ENCODE peak calls at places on chromosomes 3 and 15, in six cellular contexts. One of them, this sample, is unnamed.

GRCh38 chr15:101808201-101808600 is 3.8 kb upstream of the OR4F15 start:
- DNase-seq in GM12865: no peak
- DNase-seq in lower leg skin: no peak
- DNase-seq in brain microvascular endothelial cell: no peak
- DNase-seq in spleen: no peak
- DNase-seq in fibroblast of mammary gland: peak; percentile 65
- DNase-seq in this sample: peak; percentile 32

GRCh38 chr3:116517308-116517707 is 72.0 kb upstream of the LSAMP start:
- DNase-seq in GM12865: peak; percentile 2
- DNase-seq in lower leg skin: no peak
- DNase-seq in brain microvascular endothelial cell: peak; percentile 0
- DNase-seq in spleen: no peak
- DNase-seq in fibroblast of mammary gland: peak; percentile 11
- DNase-seq in this sample: no peak

GRCh38 chr3:125585595-125586223 is 9.6 kb downstream of the OSBPL11 start:
- DNase-seq in GM12865: peak; percentile 62
- DNase-seq in lower leg skin: no peak
- DNase-seq in brain microvascular endothelial cell: peak; percentile 61
- DNase-seq in spleen: no peak
- DNase-seq in fibroblast of mammary gland: peak; percentile 80
- DNase-seq in this sample: peak; percentile 25

GRCh38 chr15:20351448-20351961 is 190.1 kb downstream of the GOLGA6L6 start:
- DNase-seq in GM12865: no peak
- DNase-seq in lower leg skin: peak; percentile 88
- DNase-seq in brain microvascular endothelial cell: no peak
- DNase-seq in spleen: peak; percentile 84
- DNase-seq in fibroblast of mammary gland: no peak
- DNase-seq in this sample: no peak

GRCh38 chr15:90221251-90221900 is 12.4 kb downstream of the CIB1 start:
- DNase-seq in GM12865: peak; percentile 71
- DNase-seq in lower leg skin: peak; percentile 91
- DNase-seq in brain microvascular endothelial cell: peak; percentile 71
- DNase-seq in spleen: no peak
- DNase-seq in fibroblast of mammary gland: peak; percentile 92
- DNase-seq in this sample: peak; percentile 57

GRCh38 chr3:130473416-130473815 is 43.6 kb upstream of the COL6A6 start:
- DNase-seq in GM12865: no peak
- DNase-seq in lower leg skin: no peak
- DNase-seq in brain microvascular endothelial cell: no peak
- DNase-seq in spleen: no peak
- DNase-seq in fibroblast of mammary gland: no peak
- DNase-seq in this sample: no peak

GRCh38 chr3:46129588-46130272 is 78.4 kb downstream of the CCR1 start:
- DNase-seq in GM12865: no peak
- DNase-seq in lower leg skin: no peak
- DNase-seq in brain microvascular endothelial cell: no peak
- DNase-seq in spleen: no peak
- DNase-seq in fibroblast of mammary gland: no peak
- DNase-seq in this sample: no peak

GRCh38 chr3:16480861-16481569 is 32.5 kb downstream of the RFTN1 start:
- DNase-seq in GM12865: peak; percentile 47
- DNase-seq in lower leg skin: no peak
- DNase-seq in brain microvascular endothelial cell: peak; percentile 63
- DNase-seq in spleen: no peak
- DNase-seq in fibroblast of mammary gland: peak; percentile 33
- DNase-seq in this sample: no peak

GRCh38 chr3:49902511-49903345 is 945 bp downstream of the MST1R start:
- DNase-seq in GM12865: no peak
- DNase-seq in lower leg skin: no peak
- DNase-seq in brain microvascular endothelial cell: no peak
- DNase-seq in spleen: no peak
- DNase-seq in fibroblast of mammary gland: no peak
- DNase-seq in this sample: no peak

GRCh38 chr3:141530133-141530768 is 43.4 kb downstream of the RASA2 start:
- DNase-seq in GM12865: no peak
- DNase-seq in lower leg skin: no peak
- DNase-seq in brain microvascular endothelial cell: no peak
- DNase-seq in spleen: no peak
- DNase-seq in fibroblast of mammary gland: peak; percentile 86
- DNase-seq in this sample: peak; percentile 61

GRCh38 chr3:171132873-171133272 is 106.4 kb upstream of the SLC2A2 start:
- DNase-seq in GM12865: no peak
- DNase-seq in lower leg skin: no peak
- DNase-seq in brain microvascular endothelial cell: peak; percentile 60
- DNase-seq in spleen: no peak
- DNase-seq in fibroblast of mammary gland: peak; percentile 93
- DNase-seq in this sample: peak; percentile 38

GRCh38 chr15:52306270-52306669 is 10.7 kb upstream of the MYO5C start:
- DNase-seq in GM12865: no peak
- DNase-seq in lower leg skin: no peak
- DNase-seq in brain microvascular endothelial cell: peak; percentile 54
- DNase-seq in spleen: no peak
- DNase-seq in fibroblast of mammary gland: peak; percentile 86
- DNase-seq in this sample: peak; percentile 8

GRCh38 chr3:171712168-171712938 is 97.9 kb downstream of the PLD1 start:
- DNase-seq in GM12865: no peak
- DNase-seq in lower leg skin: no peak
- DNase-seq in brain microvascular endothelial cell: peak; percentile 61
- DNase-seq in spleen: no peak
- DNase-seq in fibroblast of mammary gland: peak; percentile 19
- DNase-seq in this sample: peak; percentile 2

GRCh38 chr3:24683090-24683489 is 188.4 kb upstream of the THRB start:
- DNase-seq in GM12865: no peak
- DNase-seq in lower leg skin: no peak
- DNase-seq in brain microvascular endothelial cell: no peak
- DNase-seq in spleen: no peak
- DNase-seq in fibroblast of mammary gland: peak; percentile 62
- DNase-seq in this sample: no peak

GRCh38 chr3:169286214-169286613 is 377.3 kb downstream of the MECOM start:
- DNase-seq in GM12865: no peak
- DNase-seq in lower leg skin: no peak
- DNase-seq in brain microvascular endothelial cell: no peak
- DNase-seq in spleen: no peak
- DNase-seq in fibroblast of mammary gland: no peak
- DNase-seq in this sample: no peak

GRCh38 chr3:100540791-100541334 is 48.4 kb downstream of the TMEM45A start:
- DNase-seq in GM12865: no peak
- DNase-seq in lower leg skin: no peak
- DNase-seq in brain microvascular endothelial cell: no peak
- DNase-seq in spleen: no peak
- DNase-seq in fibroblast of mammary gland: no peak
- DNase-seq in this sample: no peak

GRCh38 chr3:184570035-184570434 is 8.4 kb downstream of the EPHB3 start:
- DNase-seq in GM12865: no peak
- DNase-seq in lower leg skin: no peak
- DNase-seq in brain microvascular endothelial cell: no peak
- DNase-seq in spleen: no peak
- DNase-seq in fibroblast of mammary gland: no peak
- DNase-seq in this sample: no peak

GRCh38 chr3:29012011-29012410 is 268.9 kb upstream of the RBMS3 start:
- DNase-seq in GM12865: no peak
- DNase-seq in lower leg skin: no peak
- DNase-seq in brain microvascular endothelial cell: no peak
- DNase-seq in spleen: no peak
- DNase-seq in fibroblast of mammary gland: no peak
- DNase-seq in this sample: no peak

GRCh38 chr3:8460815-8461482 is 40.7 kb upstream of the LMCD1 start:
- DNase-seq in GM12865: no peak
- DNase-seq in lower leg skin: no peak
- DNase-seq in brain microvascular endothelial cell: peak; percentile 63
- DNase-seq in spleen: no peak
- DNase-seq in fibroblast of mammary gland: peak; percentile 90
- DNase-seq in this sample: peak; percentile 89

GRCh38 chr15:70936326-70936725 is 43.7 kb downstream of the LRRC49 start:
- DNase-seq in GM12865: no peak
- DNase-seq in lower leg skin: no peak
- DNase-seq in brain microvascular endothelial cell: no peak
- DNase-seq in spleen: no peak
- DNase-seq in fibroblast of mammary gland: peak; percentile 19
- DNase-seq in this sample: no peak

GRCh38 chr15:31304074-31304648 is 22.5 kb upstream of the KLF13 start:
- DNase-seq in GM12865: no peak
- DNase-seq in lower leg skin: peak; percentile 85
- DNase-seq in brain microvascular endothelial cell: no peak
- DNase-seq in spleen: peak; percentile 72
- DNase-seq in fibroblast of mammary gland: no peak
- DNase-seq in this sample: no peak

GRCh38 chr3:47932431-47932830 is 83.8 kb downstream of the MAP4 start:
- DNase-seq in GM12865: no peak
- DNase-seq in lower leg skin: no peak
- DNase-seq in brain microvascular endothelial cell: no peak
- DNase-seq in spleen: no peak
- DNase-seq in fibroblast of mammary gland: peak; percentile 47
- DNase-seq in this sample: no peak

GRCh38 chr15:52208306-52208946 is 17.2 kb upstream of the GNB5 start:
- DNase-seq in GM12865: peak; percentile 83
- DNase-seq in lower leg skin: no peak
- DNase-seq in brain microvascular endothelial cell: peak; percentile 75
- DNase-seq in spleen: peak; percentile 83
- DNase-seq in fibroblast of mammary gland: peak; percentile 72
- DNase-seq in this sample: peak; percentile 33

DNA sequence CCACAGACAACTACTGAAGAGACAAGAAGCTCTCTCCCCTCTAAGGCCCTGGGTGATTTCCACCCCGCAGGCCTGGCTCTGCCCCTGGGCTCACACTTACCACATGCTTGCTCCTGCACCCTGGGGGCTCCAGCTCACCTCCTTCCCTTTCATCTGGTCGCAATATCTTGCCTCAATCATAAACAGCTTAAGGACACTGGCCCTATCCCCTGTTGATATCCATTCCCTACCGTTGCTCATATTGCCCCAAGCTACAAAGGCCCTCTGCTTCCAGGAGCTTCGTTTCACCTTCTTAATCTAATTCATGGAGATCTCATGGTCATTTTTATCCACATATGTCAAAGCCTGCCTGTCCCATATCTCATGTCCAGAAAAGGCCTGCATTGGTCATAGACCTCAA is 46.0 kb upstream of the TSEN2 start:
- DNase-seq in GM12865: no peak
- DNase-seq in lower leg skin: no peak
- DNase-seq in brain microvascular endothelial cell: no peak
- DNase-seq in spleen: no peak
- DNase-seq in fibroblast of mammary gland: no peak
- DNase-seq in this sample: no peak
- H3K4me3 ChIP-seq in GM12865: no peak overlapping the region
- H3K4me3 ChIP-seq in lower leg skin: no peak overlapping the region
- H3K4me3 ChIP-seq in brain microvascular endothelial cell: no peak overlapping the region
- H3K4me3 ChIP-seq in spleen: no peak overlapping the region
- H3K4me3 ChIP-seq in fibroblast of mammary gland: no peak overlapping the region
- H3K4me3 ChIP-seq in this sample: no peak overlapping the region

GRCh38 chr3:194769020-194769643 is 83.4 kb downstream of the FAM43A start:
- DNase-seq in GM12865: peak; percentile 96
- DNase-seq in lower leg skin: peak; percentile 97
- DNase-seq in brain microvascular endothelial cell: peak; percentile 97
- DNase-seq in spleen: peak; percentile 95
- DNase-seq in fibroblast of mammary gland: peak; percentile 93
- DNase-seq in this sample: peak; percentile 76

GRCh38 chr3:194768586-194768985 is 82.9 kb downstream of the FAM43A start:
- DNase-seq in GM12865: no peak
- DNase-seq in lower leg skin: peak; percentile 84
- DNase-seq in brain microvascular endothelial cell: no peak
- DNase-seq in spleen: peak; percentile 84
- DNase-seq in fibroblast of mammary gland: no peak
- DNase-seq in this sample: no peak

GRCh38 chr3:194761384-194761783 is 75.7 kb downstream of the FAM43A start:
- DNase-seq in GM12865: no peak
- DNase-seq in lower leg skin: no peak
- DNase-seq in brain microvascular endothelial cell: no peak
- DNase-seq in spleen: no peak
- DNase-seq in fibroblast of mammary gland: no peak
- DNase-seq in this sample: no peak

GRCh38 chr3:194767430-194768207 is 81.9 kb downstream of the FAM43A start:
- DNase-seq in GM12865: no peak
- DNase-seq in lower leg skin: peak; percentile 70
- DNase-seq in brain microvascular endothelial cell: no peak
- DNase-seq in spleen: no peak
- DNase-seq in fibroblast of mammary gland: no peak
- DNase-seq in this sample: no peak

GRCh38 chr3:194766845-194767244 is 81.2 kb downstream of the FAM43A start:
- DNase-seq in GM12865: peak; percentile 15
- DNase-seq in lower leg skin: peak; percentile 29
- DNase-seq in brain microvascular endothelial cell: no peak
- DNase-seq in spleen: no peak
- DNase-seq in fibroblast of mammary gland: no peak
- DNase-seq in this sample: no peak
- TF ChIP-seq CTCF in GM12865: no peak
- TF ChIP-seq CTCF in lower leg skin: no peak
- TF ChIP-seq CTCF in brain microvascular endothelial cell: no peak
- TF ChIP-seq CTCF in spleen: no peak
- TF ChIP-seq CTCF in fibroblast of mammary gland: no peak
- TF ChIP-seq CTCF in this sample: no peak

GRCh38 chr15:98858610-98859023 is 149.0 kb downstream of the PGPEP1L start:
- DNase-seq in GM12865: no peak
- DNase-seq in lower leg skin: no peak
- DNase-seq in brain microvascular endothelial cell: no peak
- DNase-seq in spleen: no peak
- DNase-seq in fibroblast of mammary gland: no peak
- DNase-seq in this sample: no peak
- H3K4me3 ChIP-seq in GM12865: peak overlapping the region; percentile 34
- H3K4me3 ChIP-seq in lower leg skin: no peak overlapping the region
- H3K4me3 ChIP-seq in brain microvascular endothelial cell: no peak overlapping the region
- H3K4me3 ChIP-seq in spleen: no peak overlapping the region
- H3K4me3 ChIP-seq in fibroblast of mammary gland: no peak overlapping the region
- H3K4me3 ChIP-seq in this sample: no peak overlapping the region

GRCh38 chr15:45378149-45378912 is at the start of gene GATM:
- DNase-seq in GM12865: peak; percentile 94
- DNase-seq in lower leg skin: peak; percentile 94
- DNase-seq in brain microvascular endothelial cell: peak; percentile 70
- DNase-seq in spleen: peak; percentile 92
- DNase-seq in fibroblast of mammary gland: peak; percentile 78
- DNase-seq in this sample: peak; percentile 42
- TF ChIP-seq CTCF in GM12865: peak; percentile 19
- TF ChIP-seq CTCF in lower leg skin: no peak
- TF ChIP-seq CTCF in brain microvascular endothelial cell: peak; percentile 70
- TF ChIP-seq CTCF in spleen: peak; percentile 37
- TF ChIP-seq CTCF in fibroblast of mammary gland: peak; percentile 49
- TF ChIP-seq CTCF in this sample: peak; percentile 57

DNA sequence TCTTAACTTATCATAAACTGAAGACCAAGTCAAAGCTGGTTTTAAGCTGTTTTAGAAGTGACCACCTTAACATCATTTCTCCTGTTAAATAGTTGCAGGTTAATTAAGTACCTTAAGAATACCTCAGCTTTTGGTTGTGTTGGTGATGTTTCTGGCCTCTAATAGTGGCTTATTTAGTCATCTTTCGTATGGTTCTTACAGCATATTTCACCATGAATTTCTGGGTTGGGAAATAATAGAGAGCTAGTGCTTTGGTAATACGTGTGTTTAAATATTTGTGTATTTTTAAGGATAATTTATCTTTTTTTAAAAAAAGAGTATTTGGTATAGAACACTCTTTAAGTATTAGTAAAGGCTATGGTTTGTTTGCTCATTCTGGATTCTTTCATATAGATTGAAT is 1.6 kb downstream of the RAB8B start:
- DNase-seq in GM12865: no peak
- DNase-seq in lower leg skin: no peak
- DNase-seq in brain microvascular endothelial cell: no peak
- DNase-seq in spleen: no peak
- DNase-seq in fibroblast of mammary gland: no peak
- DNase-seq in this sample: no peak
- H3K4me3 ChIP-seq in GM12865: peak overlapping the region; percentile 87
- H3K4me3 ChIP-seq in lower leg skin: no peak overlapping the region
- H3K4me3 ChIP-seq in brain microvascular endothelial cell: peak overlapping the region; percentile 7
- H3K4me3 ChIP-seq in spleen: peak overlapping the region; percentile 63
- H3K4me3 ChIP-seq in fibroblast of mammary gland: peak overlapping the region; percentile 87
- H3K4me3 ChIP-seq in this sample: no peak overlapping the region

This sample was measured in AG09309.